ENCODE peak calls at places on chromosomes 2 and 18, in nine cellular contexts. Z, H, F, M, V, D, P, E and L are unnamed samples.

GRCh38 chr18:22694954-22695353 is 238.2 kb upstream of the RBBP8 start:
- DNase-seq in E (peak; percentile 74), Z (no peak), P (peak; percentile 70), D (peak; percentile 67), M (peak; percentile 92), V (peak; percentile 1), H (no peak), F (no peak), L (no peak)

GRCh38 chr2:225354281-225354774 is 45.2 kb upstream of the NYAP2 start:
- DNase-seq in F (peak; percentile 22), P (no peak), M (no peak), V (no peak), H (no peak), D (no peak), Z (no peak), E (peak; percentile 54), L (no peak)

GRCh38 chr2:68357608-68358337 is 7.3 kb upstream of the PLEK start:
- DNase-seq in Z (peak; percentile 61), E (peak; percentile 79), H (no peak), P (no peak), V (no peak), M (peak; percentile 75), D (no peak), F (no peak), L (no peak)

GRCh38 chr2:142722086-142722485 is 155.4 kb upstream of the KYNU start:
- DNase-seq in D (no peak), V (no peak), M (no peak), F (no peak), H (no peak), Z (no peak), E (no peak), P (no peak), L (no peak)

GRCh38 chr2:65128297-65129190 is 1.4 kb downstream of the RAB1A start:
- DNase-seq in H (no peak), V (no peak), F (no peak), M (peak; percentile 41), E (no peak), Z (peak; percentile 38), D (no peak), P (no peak), L (no peak)

GRCh38 chr18:77995593-77995992 is 745.9 kb downstream of the GALR1 start:
- DNase-seq in F (no peak), E (no peak), M (no peak), V (no peak), Z (no peak), D (no peak), H (no peak), P (no peak), L (no peak)

GRCh38 chr2:103506812-103507211 is 745.0 kb downstream of the TMEM182 start:
- DNase-seq in M (no peak), P (no peak), F (no peak), V (no peak), E (no peak), Z (no peak), H (no peak), D (no peak), L (no peak)

GRCh38 chr2:23404426-23404825 is 19.4 kb downstream of the KLHL29 start:
- DNase-seq in P (peak; percentile 69), H (no peak), V (no peak), Z (peak; percentile 51), F (no peak), E (peak; percentile 91), D (no peak), M (peak; percentile 87), L (no peak)

GRCh38 chr18:59402432-59403090 is 43.5 kb upstream of the LMAN1 start:
- DNase-seq in H (peak; percentile 55), Z (peak; percentile 88), M (peak; percentile 75), V (peak; percentile 57), D (peak; percentile 65), E (peak; percentile 99), P (peak; percentile 17), F (peak; percentile 77), L (peak; percentile 79)

GRCh38 chr2:46252891-46253659 is 44.1 kb upstream of the EPAS1 start:
- DNase-seq in E (no peak), V (no peak), M (peak; percentile 77), H (no peak), F (no peak), D (peak; percentile 85), P (no peak), Z (no peak), L (no peak)

GRCh38 chr2:158529379-158530110 is 72.8 kb downstream of the PKP4 start:
- DNase-seq in P (peak; percentile 29), H (no peak), M (peak; percentile 56), D (no peak), E (peak; percentile 48), Z (no peak), V (no peak), F (no peak), L (no peak)

GRCh38 chr2:180099308-180099707 is 92.2 kb upstream of the CWC22 start:
- DNase-seq in P (no peak), M (no peak), D (no peak), E (no peak), Z (no peak), F (no peak), H (no peak), V (no peak), L (no peak)

GRCh38 chr2:85433511-85434089 is 15.1 kb downstream of the SH2D6 start:
- DNase-seq in H (no peak), P (peak; percentile 42), D (peak; percentile 92), V (no peak), Z (peak; percentile 90), E (no peak), F (no peak), M (peak; percentile 96), L (no peak)

GRCh38 chr2:160156665-160157064 is 43.4 kb downstream of the ITGB6 start:
- DNase-seq in E (no peak), F (no peak), M (peak; percentile 79), D (no peak), V (no peak), Z (no peak), H (no peak), P (no peak), L (no peak)

GRCh38 chr18:33014060-33014796 is 241.4 kb upstream of the KLHL14 start:
- DNase-seq in D (no peak), P (no peak), M (no peak), F (no peak), E (peak; percentile 44), V (no peak), H (no peak), Z (no peak), L (no peak)

GRCh38 chr18:7452331-7452730 is 114.8 kb upstream of the PTPRM start:
- DNase-seq in D (no peak), E (peak; percentile 79), V (no peak), H (no peak), Z (peak; percentile 60), F (peak; percentile 52), M (peak; percentile 32), P (no peak), L (no peak)

GRCh38 chr2:138948070-138948539 is 167.9 kb upstream of the NXPH2 start:
- DNase-seq in V (no peak), F (no peak), P (peak; percentile 83), E (peak; percentile 70), H (no peak), M (peak; percentile 92), D (no peak), Z (no peak), L (no peak)

GRCh38 chr2:106098664-106099063 is 95.4 kb downstream of the UXS1 start:
- DNase-seq in V (no peak), E (no peak), F (no peak), H (no peak), P (no peak), Z (no peak), M (no peak), D (no peak), L (no peak)

GRCh38 chr2:122251153-122251552 is 495.7 kb downstream of the TSN start:
- DNase-seq in E (no peak), V (no peak), D (no peak), H (no peak), P (no peak), Z (no peak), M (no peak), F (no peak), L (no peak)

GRCh38 chr2:133521146-133521745 is 47.0 kb downstream of the NCKAP5 start:
- DNase-seq in F (no peak), D (no peak), M (peak; percentile 10), H (no peak), V (no peak), P (no peak), E (no peak), Z (no peak), L (no peak)

GRCh38 chr2:128422571-128422970 is 103.9 kb upstream of the HS6ST1 start:
- DNase-seq in F (no peak), P (peak; percentile 85), D (no peak), M (peak; percentile 84), Z (peak; percentile 8), V (no peak), H (no peak), E (no peak), L (no peak)

GRCh38 chr18:46321954-46322353 is 217.8 kb downstream of the HAUS1 start:
- DNase-seq in F (peak; percentile 31), Z (no peak), E (peak; percentile 72), P (no peak), D (no peak), V (no peak), M (no peak), H (no peak), L (no peak)

GRCh38 chr2:142131016-142131714 is at the start of gene LRP1B:
- DNase-seq in D (no peak), P (no peak), M (peak; percentile 51), E (peak; percentile 81), V (no peak), H (no peak), F (peak; percentile 32), Z (peak; percentile 31), L (no peak)

GRCh38 chr2:25982968-25983280 is 627 bp upstream of the KIF3C start:
- DNase-seq in P (no peak), V (no peak), F (no peak), H (no peak), M (no peak), E (no peak), Z (peak; percentile 18), D (no peak), L (no peak)

GRCh38 chr2:30714811-30715709 is 92.2 kb downstream of the CAPN13 start:
- DNase-seq in D (no peak), F (no peak), M (no peak), P (no peak), Z (no peak), E (peak; percentile 57), H (no peak), V (no peak), L (no peak)

GRCh38 chr2:28274911-28275685 is 117.6 kb upstream of the FOSL2 start:
- DNase-seq in F (no peak), V (no peak), H (no peak), Z (no peak), D (no peak), M (peak; percentile 90), E (peak; percentile 89), P (peak; percentile 86), L (no peak)

GRCh38 chr2:439540-440465 is 151.9 kb upstream of the ALKAL2 start:
- DNase-seq in H (no peak), M (no peak), E (no peak), D (no peak), F (no peak), V (no peak), P (no peak), Z (peak; percentile 84), L (no peak)

GRCh38 chr18:64116806-64117205 is 32.1 kb downstream of the LINC00305 start:
- DNase-seq in D (no peak), V (no peak), E (peak; percentile 52), F (no peak), P (no peak), Z (no peak), H (no peak), M (no peak), L (no peak)

GRCh38 chr2:160407393-160408204 is 86.0 kb downstream of the RBMS1 start:
- DNase-seq in P (no peak), D (peak; percentile 87), M (peak; percentile 88), F (peak; percentile 71), H (peak; percentile 54), Z (peak; percentile 57), E (peak; percentile 81), V (peak; percentile 40), L (no peak)

GRCh38 chr18:68660355-68661183 is 54.3 kb downstream of the TMX3 start:
- DNase-seq in V (no peak), M (peak; percentile 74), Z (no peak), F (no peak), P (no peak), E (peak; percentile 48), H (no peak), D (no peak), L (no peak)

GRCh38 chr18:76490701-76491171 is 4.3 kb downstream of the ZNF516 start:
- DNase-seq in Z (peak; percentile 55), F (no peak), H (peak; percentile 80), P (no peak), E (peak; percentile 43), M (no peak), V (no peak), D (peak; percentile 73), L (no peak)